ENCODE peak calls at places on chromosome 4, in six cellular contexts. Y, S, P, I, O and N are unnamed samples. For H3K36me3, the result is how much of the 10 kb centered on the place peaks cover.

GRCh38 chr4:173531085-173531965 is 1.3 kb upstream of the HAND2 start:
- DNase-seq in Y (no peak), S (no peak), P (no peak), I (no peak), O (no peak), N (peak)

GRCh38 chr4:145956288-145956890 is 17.8 kb upstream of the ZNF827 start:
- DNase-seq in Y (peak), S (peak), P (no peak), I (no peak), O (peak), N (peak)

GRCh38 chr4:32140636-32141035 is 1420.5 kb downstream of the PCDH7 start:
- DNase-seq in Y (no peak), S (no peak), P (no peak), I (no peak), O (no peak), N (no peak)

GRCh38 chr4:123397276-123398150 is 918 bp downstream of the SPRY1 start:
- DNase-seq in Y (peak), S (peak), P (peak), I (peak), O (peak), N (peak)

GRCh38 chr4:125832161-125832560 is 517.4 kb downstream of the FAT4 start:
- DNase-seq in Y (no peak), S (no peak), P (no peak), I (no peak), O (no peak), N (no peak)

GRCh38 chr4:27844359-27844758 is 983.7 kb downstream of the STIM2 start:
- DNase-seq in Y (no peak), S (no peak), P (no peak), I (no peak), O (no peak), N (no peak)

GRCh38 chr4:109846395-109847098 is 1.4 kb upstream of the LRIT3 start:
- DNase-seq in Y (no peak), S (no peak), P (no peak), I (no peak), O (no peak), N (peak)

GRCh38 chr4:5956285-5957021 is 61.8 kb downstream of the C4orf50 start:
- DNase-seq in Y (no peak), S (no peak), P (peak), I (no peak), O (peak), N (no peak)

GRCh38 chr4:121219222-121219621 is 55.1 kb upstream of the TNIP3 start:
- DNase-seq in Y (no peak), S (no peak), P (no peak), I (no peak), O (no peak), N (no peak)

GRCh38 chr4:26206981-26207380 is 113.8 kb upstream of the RBPJ start:
- DNase-seq in Y (no peak), S (no peak), P (no peak), I (no peak), O (no peak), N (no peak)

GRCh38 chr4:184270808-184271413 is 53.2 kb upstream of the ENPP6 start:
- DNase-seq in Y (no peak), S (no peak), P (no peak), I (no peak), O (no peak), N (no peak)

GRCh38 chr4:16226816-16227461 is 668 bp upstream of the TAPT1 start:
- DNase-seq in Y (peak), S (peak), P (peak), I (peak), O (peak), N (peak)

GRCh38 chr4:173700650-173701049 is 170.6 kb upstream of the HAND2 start:
- DNase-seq in Y (no peak), S (no peak), P (no peak), I (no peak), O (no peak), N (no peak)

GRCh38 chr4:101649790-101650450 is 140.6 kb upstream of the BANK1 start:
- DNase-seq in Y (no peak), S (no peak), P (no peak), I (no peak), O (no peak), N (no peak)

GRCh38 chr4:42396361-42397255 is 680 bp upstream of the SHISA3 start:
- DNase-seq in Y (peak), S (no peak), P (no peak), I (no peak), O (no peak), N (no peak)

GRCh38 chr4:56762484-56763250 is 58.8 kb downstream of the SPINK2 start:
- DNase-seq in Y (peak), S (no peak), P (no peak), I (no peak), O (no peak), N (no peak)

GRCh38 chr4:78627046-78627965 is 75.7 kb downstream of the ANXA3 start:
- DNase-seq in Y (no peak), S (no peak), P (no peak), I (no peak), O (no peak), N (no peak)

GRCh38 chr4:6394671-6395081 is 77.7 kb downstream of the PPP2R2C start:
- DNase-seq in Y (no peak), S (no peak), P (no peak), I (no peak), O (no peak), N (no peak)

GRCh38 chr4:126458993-126459392 is 1144.2 kb downstream of the FAT4 start:
- DNase-seq in Y (no peak), S (no peak), P (no peak), I (no peak), O (no peak), N (no peak)

GRCh38 chr4:84501721-84502267 is 2.7 kb upstream of the NKX6-1 start:
- DNase-seq in Y (no peak), S (no peak), P (no peak), I (no peak), O (no peak), N (no peak)

GRCh38 chr4:117267317-117267716 is 181.9 kb upstream of the TRAM1L1 start:
- DNase-seq in Y (no peak), S (no peak), P (no peak), I (no peak), O (no peak), N (no peak)

GRCh38 chr4:7375427-7375826 is 59.3 kb downstream of the PSAPL1 start:
- DNase-seq in Y (no peak), S (no peak), P (peak), I (no peak), O (no peak), N (no peak)

GRCh38 chr4:109005523-109005922 is 242.7 kb upstream of the ETNPPL start:
- DNase-seq in Y (no peak), S (no peak), P (no peak), I (no peak), O (no peak), N (no peak)

GRCh38 chr4:170476351-170476750 is 386.6 kb upstream of the AADAT start:
- DNase-seq in Y (no peak), S (no peak), P (no peak), I (no peak), O (no peak), N (no peak)

GRCh38 chr4:113117346-113117677 is 67.9 kb downstream of the ANK2 start:
- DNase-seq in Y (no peak), S (no peak), P (no peak), I (no peak), O (no peak), N (no peak)
- H3K4me3 ChIP-seq in Y (no peak), S (no peak), P (no peak), I (no peak), O (no peak), N (no peak)

DNA sequence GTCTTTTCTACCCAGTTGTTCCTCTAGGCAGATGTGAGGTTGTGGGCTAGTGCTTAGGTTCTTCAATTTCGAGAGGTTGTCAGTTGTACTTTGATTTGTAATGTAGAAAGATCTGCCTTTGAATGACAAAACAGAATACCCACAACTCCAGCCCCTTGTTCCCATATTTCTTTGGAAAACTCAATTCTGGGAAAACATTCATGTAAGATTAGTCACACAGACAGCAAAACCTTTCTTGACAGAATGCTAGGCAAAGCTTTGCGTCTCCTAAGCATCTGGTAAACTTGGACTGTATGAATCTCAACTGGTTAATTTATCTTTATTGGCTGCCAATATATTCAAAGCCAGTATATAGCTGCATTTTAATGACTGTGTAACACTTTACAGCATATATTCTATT is 34.9 kb downstream of the NOCT start:
- DNase-seq in Y (no peak), S (no peak), P (no peak), I (no peak), O (no peak), N (no peak)
- H3K36me3 ChIP-seq in Y (under half), S (half or more), P (under half), I (under half), O (under half), N (under half)

DNA sequence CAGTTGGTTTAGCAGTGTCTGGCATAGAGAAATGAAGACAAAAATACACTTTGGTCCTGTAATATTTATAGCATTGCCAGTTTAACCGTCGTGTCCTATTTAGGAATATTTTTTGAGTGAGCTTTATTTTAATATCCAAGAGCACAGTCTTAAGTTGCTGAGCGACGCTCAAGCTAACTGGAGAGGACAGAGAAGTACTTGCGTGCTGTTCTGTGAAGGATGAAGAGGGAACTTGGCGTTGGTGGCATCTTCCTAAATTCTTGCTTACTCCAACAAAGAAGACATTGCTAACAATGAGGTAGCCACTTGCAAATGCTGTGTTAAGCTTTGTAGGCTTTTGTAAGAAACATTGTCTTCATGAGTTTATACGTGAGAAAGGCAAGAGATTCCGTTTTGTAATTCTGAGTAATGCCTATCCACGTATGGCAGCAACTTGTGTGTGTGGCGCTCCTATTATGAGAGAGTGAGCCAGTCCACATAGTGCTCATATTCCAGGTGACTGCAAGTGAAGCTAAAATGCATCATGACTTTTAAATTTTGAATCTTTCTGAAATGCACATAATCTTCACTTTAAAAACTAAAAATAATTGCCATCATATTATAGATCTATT is 50.6 kb downstream of the SYNPO2 start:
- DNase-seq in Y (no peak), S (no peak), P (no peak), I (no peak), O (no peak), N (no peak)
- H3K4me3 ChIP-seq in Y (no peak), S (no peak), P (peak), I (no peak), O (no peak), N (no peak)

GRCh38 chr4:55437356-55437796 is 41.6 kb downstream of the TMEM165 start:
- DNase-seq in Y (no peak), S (no peak), P (no peak), I (no peak), O (peak), N (peak)
- H3K36me3 ChIP-seq in Y (under half), S (half or more), P (under half), I (under half), O (half or more), N (under half)

DNA sequence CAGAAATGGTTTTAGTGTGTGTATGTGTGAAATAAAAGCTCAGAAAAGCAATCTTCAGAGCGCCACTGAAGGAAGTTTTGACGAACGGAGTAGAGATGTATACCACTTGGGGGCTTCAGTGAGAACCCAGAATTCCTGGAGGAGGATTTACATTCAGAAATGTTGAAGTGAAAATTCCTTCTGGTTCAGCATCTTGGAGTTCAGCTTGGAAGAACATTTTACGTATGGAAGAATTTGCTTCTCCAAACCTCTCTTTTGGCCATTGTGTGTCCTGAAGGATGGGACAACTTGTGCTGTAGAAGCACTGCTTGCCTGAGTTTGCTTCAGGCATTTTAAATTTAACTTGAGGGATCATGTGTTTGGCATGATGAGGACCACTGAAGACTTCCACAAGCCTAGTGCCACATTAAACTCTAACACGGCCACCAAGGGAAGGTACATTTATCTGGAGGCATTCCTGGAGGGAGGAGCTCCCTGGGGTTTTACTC is 704 bp downstream of the SHROOM3 start:
- DNase-seq in Y (no peak), S (no peak), P (no peak), I (no peak), O (no peak), N (no peak)
- H3K4me3 ChIP-seq in Y (no peak), S (no peak), P (peak), I (no peak), O (no peak), N (peak)

GRCh38 chr4:1234296-1234695 is 14.6 kb downstream of the CTBP1 start:
- DNase-seq in Y (no peak), S (no peak), P (peak), I (no peak), O (no peak), N (no peak)
- H3K36me3 ChIP-seq in Y (half or more), S (half or more), P (under half), I (under half), O (half or more), N (under half)

GRCh38 chr4:3464349-3464905 is 1.3 kb downstream of the DOK7 start:
- DNase-seq in Y (no peak), S (no peak), P (peak), I (no peak), O (no peak), N (no peak)

GRCh38 chr4:3463556-3464348 is 646 bp downstream of the DOK7 start:
- DNase-seq in Y (no peak), S (no peak), P (peak), I (no peak), O (no peak), N (no peak)

GRCh38 chr4:3461515-3462291 is 1.4 kb upstream of the DOK7 start:
- DNase-seq in Y (no peak), S (no peak), P (peak), I (no peak), O (peak), N (peak)

GRCh38 chr4:3462321-3462789 is 751 bp upstream of the DOK7 start:
- DNase-seq in Y (no peak), S (no peak), P (peak), I (no peak), O (no peak), N (no peak)

DNA sequence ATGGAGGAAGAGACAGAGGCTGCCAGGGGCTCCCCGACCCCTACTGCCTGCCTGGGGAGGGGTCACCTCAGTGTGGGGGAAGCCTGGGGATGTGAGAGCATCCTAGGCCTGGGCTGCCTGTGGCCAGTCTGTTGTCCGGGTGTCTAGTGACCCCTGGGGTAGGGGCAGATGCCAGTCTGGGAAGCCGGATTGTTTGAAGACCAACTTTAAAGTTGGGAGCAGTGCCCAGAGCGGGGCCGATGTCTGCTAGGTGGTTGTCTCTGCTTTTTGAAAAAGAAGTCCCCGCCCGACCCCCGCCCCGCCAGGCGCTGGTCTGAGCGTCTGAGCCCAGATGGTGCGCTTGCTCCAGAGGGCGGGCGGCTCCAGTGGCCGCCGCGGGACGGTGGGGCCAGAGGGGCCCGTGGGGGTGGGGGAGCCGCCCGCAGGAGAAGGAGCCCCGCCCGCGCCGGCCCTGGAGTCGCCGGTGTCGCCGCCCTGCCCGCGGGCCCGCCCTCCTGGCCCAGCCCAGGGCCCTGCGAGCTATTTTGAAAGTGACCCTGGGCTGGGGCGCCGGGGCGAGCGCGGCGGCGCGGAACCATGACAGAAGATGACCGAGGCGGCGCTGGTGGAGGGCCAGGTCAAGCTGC is at the start of gene DOK7:
- DNase-seq in Y (no peak), S (no peak), P (peak), I (no peak), O (peak), N (no peak)
- H3K4me3 ChIP-seq in Y (no peak), S (no peak), P (peak), I (no peak), O (peak), N (peak)

DNA sequence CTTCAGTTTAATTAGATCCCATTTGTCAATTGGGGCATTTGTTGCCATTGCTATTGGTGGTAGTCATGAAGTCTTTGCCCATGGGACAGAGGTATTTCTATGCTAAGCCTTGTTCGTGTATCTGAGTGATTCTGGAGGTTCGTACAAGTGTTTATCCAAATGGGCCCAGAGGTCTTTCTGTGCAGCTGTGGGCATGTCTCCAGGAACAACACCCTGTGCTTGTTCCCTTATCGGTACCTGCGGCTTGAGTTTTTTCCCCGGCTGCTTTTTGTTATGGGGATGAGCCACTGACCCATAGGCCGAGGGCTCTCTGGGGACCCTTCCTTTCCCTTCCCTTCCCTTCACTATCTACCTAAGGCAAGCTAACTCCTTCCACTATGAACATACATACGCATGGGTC is 81.4 kb upstream of the WDR1 start:
- DNase-seq in Y (no peak), S (no peak), P (no peak), I (no peak), O (no peak), N (no peak)
- H3K36me3 ChIP-seq in Y (under half), S (under half), P (under half), I (under half), O (under half), N (under half)

DNA sequence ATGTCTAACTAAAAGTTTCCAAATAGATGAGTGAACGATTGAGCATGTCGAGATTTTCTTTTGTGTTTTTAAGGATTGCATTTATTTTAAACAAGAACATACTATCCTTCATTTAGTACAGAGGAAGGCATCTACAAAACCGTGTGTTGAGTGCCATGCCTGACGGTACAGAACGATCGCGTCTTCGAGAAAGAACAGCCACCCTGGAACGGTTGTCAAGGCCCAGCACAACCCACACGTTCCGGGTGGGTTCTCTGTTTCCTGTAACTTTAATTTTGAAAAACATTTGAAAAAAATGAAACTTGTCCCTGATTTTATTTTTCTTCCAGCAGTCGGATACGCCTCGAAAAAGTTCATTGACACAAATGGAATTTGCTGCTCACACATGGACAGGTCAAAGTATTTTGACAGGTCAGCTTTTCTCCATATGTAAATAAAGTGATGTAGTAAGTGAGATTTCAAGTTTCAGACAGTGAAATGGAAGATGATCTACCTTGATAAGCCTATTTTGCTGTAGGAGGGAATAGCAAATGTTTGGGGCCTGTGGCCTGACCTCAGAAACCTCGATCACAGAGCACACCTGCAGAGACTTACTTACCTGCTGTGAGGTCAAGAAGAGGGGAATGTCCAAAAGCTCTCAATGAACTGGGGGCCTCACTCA is 24.4 kb upstream of the CYP4V2 start:
- DNase-seq in Y (no peak), S (no peak), P (no peak), I (no peak), O (no peak), N (no peak)
- H3K4me3 ChIP-seq in Y (no peak), S (no peak), P (no peak), I (no peak), O (no peak), N (no peak)